ENCODE peak calls at places on chromosomes 3 and 15, in five cellular contexts. A is choroid plexus epithelial cell, D is AG10803, I is upper lobe of left lung, N is lower leg skin. G is an unnamed sample.
A peak's percentile ranks its signal among the peaks of the same experiment; 100 is the strongest.

GRCh38 chr3:1677576-1678164 is 421.0 kb upstream of the CNTN4 start:
- DNase-seq in A (no peak), D (no peak), I (no peak), N (no peak), G (no peak)

GRCh38 chr3:10468611-10469354 is 36.6 kb downstream of the ATP2B2 start:
- DNase-seq in A (no peak), D (no peak), I (no peak), N (no peak), G (no peak)

GRCh38 chr15:74817370-74817737 is 4.7 kb downstream of the LMAN1L start:
- DNase-seq in A (peak; percentile 24), D (peak; percentile 15), I (no peak), N (no peak), G (peak; percentile 11)

GRCh38 chr3:13004376-13004775 is 68.9 kb downstream of the IQSEC1 start:
- DNase-seq in A (no peak), D (no peak), I (peak; percentile 66), N (no peak), G (no peak)

GRCh38 chr3:112770026-112770626 is 76.5 kb downstream of the CD200R1L start:
- DNase-seq in A (peak; percentile 69), D (peak; percentile 81), I (no peak), N (no peak), G (peak; percentile 78)

GRCh38 chr3:196144383-196145105 is 62.7 kb upstream of the TFRC start:
- DNase-seq in A (peak; percentile 84), D (peak; percentile 40), I (no peak), N (no peak), G (peak; percentile 64)

GRCh38 chr3:59469948-59470723 is 420.3 kb upstream of the CFAP20DC start:
- DNase-seq in A (peak; percentile 17), D (peak; percentile 3), I (no peak), N (no peak), G (peak; percentile 1)

GRCh38 chr3:41462103-41462691 is 262.9 kb downstream of the CTNNB1 start:
- DNase-seq in A (no peak), D (no peak), I (no peak), N (no peak), G (no peak)

GRCh38 chr15:59256538-59256937 is 49.9 kb downstream of the LDHAL6B start:
- DNase-seq in A (no peak), D (no peak), I (peak; percentile 36), N (no peak), G (no peak)

GRCh38 chr3:128112406-128112968 is 11.1 kb downstream of the RUVBL1 start:
- DNase-seq in A (peak; percentile 93), D (peak; percentile 64), I (no peak), N (no peak), G (peak; percentile 89)

GRCh38 chr15:45185903-45186770 is 1.6 kb downstream of the SHF start:
- DNase-seq in A (no peak), D (peak; percentile 38), I (no peak), N (no peak), G (no peak)

GRCh38 chr3:8756671-8757070 is 12.7 kb downstream of the OXTR start:
- DNase-seq in A (peak; percentile 24), D (no peak), I (peak; percentile 19), N (no peak), G (no peak)
- TF ChIP-seq CTCF in A (no peak), D (no peak), I (no peak), N (no peak), G (no peak)

GRCh38 chr15:73287019-73287418 is 81.7 kb downstream of the HCN4 start:
- DNase-seq in A (peak; percentile 16), D (no peak), I (no peak), N (no peak), G (no peak)
- H3K4me3 ChIP-seq in A (no peak overlapping the region), D (no peak overlapping the region), I (no peak overlapping the region), N (no peak overlapping the region), G (no peak overlapping the region)

GRCh38 chr3:149767720-149768119 is 15.4 kb upstream of the COMMD2 start:
- DNase-seq in A (no peak), D (no peak), I (no peak), N (no peak), G (no peak)

GRCh38 chr3:149771652-149772271 is 19.5 kb upstream of the COMMD2 start:
- DNase-seq in A (peak; percentile 57), D (peak; percentile 33), I (peak; percentile 38), N (peak; percentile 20), G (peak; percentile 54)

GRCh38 chr3:149768704-149769103 is 16.4 kb upstream of the COMMD2 start:
- DNase-seq in A (no peak), D (no peak), I (no peak), N (no peak), G (no peak)

GRCh38 chr3:149772861-149773260 is 19.5 kb downstream of the ANKUB1 start:
- DNase-seq in A (no peak), D (no peak), I (no peak), N (no peak), G (no peak)

DNA sequence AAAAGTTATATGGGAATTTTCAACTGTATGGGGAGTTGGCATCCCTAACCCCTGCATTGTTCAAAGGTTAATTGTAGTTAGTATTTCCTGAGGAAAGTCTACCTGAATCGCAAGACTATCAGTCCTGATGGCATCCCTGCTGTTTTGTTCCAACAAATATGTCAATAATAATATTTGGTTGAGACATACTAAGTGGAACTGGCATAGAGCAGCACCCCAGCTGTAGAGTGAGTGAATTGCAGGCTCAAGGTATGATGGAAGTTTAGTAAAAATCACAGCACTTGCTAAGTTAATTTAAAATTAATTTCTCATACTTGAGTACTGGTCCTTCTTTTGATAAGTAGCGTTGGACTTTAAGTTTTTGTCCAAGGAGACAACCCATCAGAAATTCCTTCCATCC is 18.0 kb upstream of the COMMD2 start:
- DNase-seq in A (peak; percentile 26), D (no peak), I (no peak), N (no peak), G (no peak)
- TF ChIP-seq CTCF in A (peak; percentile 46), D (no peak), I (no peak), N (no peak), G (peak; percentile 15)

GRCh38 chr3:47267490-47267824 is 15.1 kb downstream of the KIF9 start:
- DNase-seq in A (no peak), D (no peak), I (no peak), N (no peak), G (no peak)

GRCh38 chr3:47261301-47261700 is 21.3 kb downstream of the KIF9 start:
- DNase-seq in A (no peak), D (peak; percentile 18), I (no peak), N (no peak), G (no peak)

GRCh38 chr3:47265725-47266480 is 16.7 kb downstream of the KIF9 start:
- DNase-seq in A (no peak), D (no peak), I (no peak), N (no peak), G (no peak)

GRCh38 chr3:47265008-47265407 is 17.6 kb downstream of the KIF9 start:
- DNase-seq in A (no peak), D (no peak), I (no peak), N (no peak), G (no peak)

DNA sequence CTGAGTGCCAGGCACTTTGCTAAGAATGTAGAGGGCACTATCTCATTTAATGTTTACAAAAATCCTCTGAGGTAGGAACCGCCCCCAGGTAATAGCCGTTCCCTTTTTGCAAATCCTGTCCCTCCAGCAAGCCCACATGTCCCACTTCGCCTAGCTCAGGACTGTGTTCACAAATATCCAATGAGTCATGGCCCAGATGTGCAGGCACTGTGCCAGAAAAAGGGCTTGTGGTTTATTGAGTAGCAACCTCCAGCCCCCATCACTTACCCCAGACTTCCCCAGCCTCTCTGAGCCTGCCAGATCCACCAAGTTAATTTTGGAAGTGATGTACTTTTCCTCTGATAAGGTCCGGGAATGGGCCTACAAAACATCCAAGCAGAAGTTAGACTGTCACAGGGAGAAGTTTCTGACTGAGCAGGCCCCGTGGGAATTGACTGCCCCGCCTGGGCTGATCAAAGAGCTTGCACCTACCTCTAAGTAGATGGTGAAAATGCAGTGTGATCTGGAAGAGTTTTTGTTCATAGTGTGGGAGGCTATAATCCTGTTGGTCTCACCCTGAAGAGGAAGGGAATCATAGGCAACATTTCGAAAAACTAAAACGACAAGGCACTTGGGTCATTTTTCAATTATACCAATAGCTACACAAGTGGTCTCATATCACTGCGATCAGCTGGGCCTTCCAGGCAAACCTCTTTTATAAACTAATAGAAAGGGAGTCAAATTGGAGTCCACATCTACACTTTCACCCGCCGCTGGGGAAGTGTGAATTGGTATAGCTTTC is 15.7 kb downstream of the KIF9 start:
- DNase-seq in A (peak; percentile 96), D (peak; percentile 93), I (peak; percentile 58), N (peak; percentile 75), G (peak; percentile 96)
- H3K4me3 ChIP-seq in A (no peak overlapping the region), D (no peak overlapping the region), I (no peak overlapping the region), N (no peak overlapping the region), G (no peak overlapping the region)

DNA sequence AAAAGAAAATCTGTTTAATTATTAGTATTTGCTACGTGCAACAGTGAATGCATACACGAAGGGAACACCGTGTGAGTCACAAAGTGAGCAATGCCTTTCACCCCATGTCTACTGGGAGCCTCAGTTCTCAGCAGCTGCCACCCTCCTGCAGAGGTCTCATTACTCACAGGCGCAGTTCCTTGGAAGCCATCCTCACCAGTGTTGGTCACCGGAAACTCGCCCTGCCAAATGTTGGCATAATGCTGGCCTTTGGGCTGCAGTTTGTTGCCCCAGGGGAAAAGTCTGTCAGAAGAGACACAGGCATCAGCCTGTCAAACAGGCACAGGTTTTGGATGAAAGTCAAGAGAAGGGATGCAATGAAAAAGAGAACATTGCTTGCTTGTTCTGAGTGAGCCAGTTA is 50.1 kb downstream of the SUMF1 start:
- DNase-seq in A (peak; percentile 89), D (peak; percentile 81), I (no peak), N (peak; percentile 61), G (peak; percentile 84)
- TF ChIP-seq CTCF in A (peak; percentile 3), D (no peak), I (no peak), N (no peak), G (no peak)

GRCh38 chr3:28198970-28199369 is 42.4 kb upstream of the CMC1 start:
- DNase-seq in A (no peak), D (no peak), I (no peak), N (no peak), G (no peak)
- H3K4me3 ChIP-seq in A (no peak overlapping the region), D (no peak overlapping the region), I (no peak overlapping the region), N (no peak overlapping the region), G (no peak overlapping the region)

GRCh38 chr3:140050977-140051957 is 116.3 kb downstream of the CLSTN2 start:
- DNase-seq in A (peak; percentile 25), D (no peak), I (no peak), N (no peak), G (no peak)
- TF ChIP-seq CTCF in A (peak; percentile 64), D (peak; percentile 23), I (no peak), N (no peak), G (no peak)

G was measured in fibroblast of pulmonary artery.